ENCODE peak calls at places on chromosome 19, in seven cellular contexts. H is GM23338, L is psoas muscle, B is GM23248, O is testis, X is uterus, E is mesendoderm. T is an unnamed sample. For H3K4me1 and H3K36me3, the result is how much of the 10 kb centered on the place peaks cover.

GRCh38 chr19:10122066-10122465 is 2.4 kb upstream of the EIF3G start:
- DNase-seq in H (no peak), L (no peak), B (peak), O (no peak), X (no peak), E (no peak), T (no peak)

GRCh38 chr19:55640577-55641375 is at the start of gene ZNF580:
- DNase-seq in H (peak), L (peak), B (peak), O (peak), X (peak), E (peak), T (peak)

GRCh38 chr19:23974941-23975340 is 60.3 kb downstream of the ZNF726 start:
- DNase-seq in H (no peak), L (no peak), B (no peak), O (no peak), X (no peak), E (no peak), T (no peak)

GRCh38 chr19:40578442-40578908 is 1.8 kb downstream of the SHKBP1 start:
- DNase-seq in H (peak), L (no peak), B (peak), O (peak), X (no peak), E (peak), T (no peak)

GRCh38 chr19:19539738-19540703 is 2.0 kb downstream of the CILP2 start:
- DNase-seq in H (peak), L (peak), B (peak), O (peak), X (peak), E (peak), T (peak)

GRCh38 chr19:43078311-43078710 is 4.2 kb downstream of the PSG2 start:
- DNase-seq in H (no peak), L (no peak), B (peak), O (no peak), X (no peak), E (no peak), T (no peak)

GRCh38 chr19:24052811-24053210 is 34.2 kb upstream of the ZNF254 start:
- DNase-seq in H (no peak), L (no peak), B (peak), O (no peak), X (no peak), E (no peak), T (no peak)

GRCh38 chr19:5690125-5690954 is at the start of gene RPL36:
- DNase-seq in H (peak), L (peak), B (peak), O (peak), X (peak), E (peak), T (peak)

GRCh38 chr19:30406220-30406944 is 34.2 kb downstream of the ZNF536 start:
- DNase-seq in H (peak), L (no peak), B (peak), O (peak), X (no peak), E (peak), T (no peak)

GRCh38 chr19:14056069-14056666 is 5.7 kb downstream of the PALM3 start:
- DNase-seq in H (no peak), L (no peak), B (no peak), O (no peak), X (no peak), E (no peak), T (no peak)

GRCh38 chr19:45114116-45114515 is 21.1 kb downstream of the PPP1R37 start:
- DNase-seq in H (no peak), L (no peak), B (no peak), O (no peak), X (no peak), E (no peak), T (no peak)

GRCh38 chr19:55362174-55362989 is 678 bp downstream of the GARIN5B start:
- DNase-seq in H (no peak), L (no peak), B (no peak), O (no peak), X (no peak), E (no peak), T (peak)

GRCh38 chr19:48403606-48404005 is 10.1 kb downstream of the GRIN2D start:
- DNase-seq in H (peak), L (no peak), B (peak), O (peak), X (no peak), E (peak), T (no peak)

GRCh38 chr19:11451942-11452813 is 16.7 kb downstream of the PRKCSH start:
- DNase-seq in H (peak), L (no peak), B (no peak), O (no peak), X (no peak), E (no peak), T (no peak)

GRCh38 chr19:35790981-35791813 is 15.8 kb downstream of the ARHGAP33 start:
- DNase-seq in H (peak), L (no peak), B (no peak), O (no peak), X (no peak), E (no peak), T (no peak)

GRCh38 chr19:18789883-18790565 is 1.1 kb downstream of the COMP start:
- DNase-seq in H (peak), L (peak), B (peak), O (no peak), X (no peak), E (peak), T (no peak)

GRCh38 chr19:16470911-16471811 is 609 bp downstream of the EPS15L1 start:
- DNase-seq in H (peak), L (no peak), B (peak), O (no peak), X (no peak), E (peak), T (no peak)

GRCh38 chr19:35856001-35856400 is 710 bp upstream of the KIRREL2 start:
- DNase-seq in H (peak), L (no peak), B (no peak), O (no peak), X (no peak), E (no peak), T (no peak)

GRCh38 chr19:32041681-32042292 is 303.6 kb upstream of the ZNF507 start:
- DNase-seq in H (peak), L (peak), B (peak), O (peak), X (peak), E (peak), T (no peak)

GRCh38 chr19:49672131-49672919 is 4.7 kb upstream of the PRMT1 start:
- DNase-seq in H (peak), L (peak), B (peak), O (peak), X (peak), E (peak), T (peak)

GRCh38 chr19:42154471-42155323 is 22.5 kb upstream of the POU2F2 start:
- DNase-seq in H (no peak), L (no peak), B (no peak), O (no peak), X (no peak), E (no peak), T (no peak)

GRCh38 chr19:8363803-8364771 is at the start of gene ANGPTL4:
- DNase-seq in H (peak), L (peak), B (peak), O (peak), X (peak), E (peak), T (peak)

GRCh38 chr19:49403404-49404187 is 15.5 kb downstream of the KASH5 start:
- DNase-seq in H (peak), L (no peak), B (no peak), O (no peak), X (no peak), E (peak), T (no peak)

GRCh38 chr19:50315773-50316448 is 13.3 kb downstream of the KCNC3 start:
- DNase-seq in H (peak), L (no peak), B (peak), O (no peak), X (no peak), E (peak), T (no peak)

GRCh38 chr19:46288896-46289588 is 7.8 kb upstream of the HIF3A start:
- DNase-seq in H (no peak), L (no peak), B (peak), O (no peak), X (no peak), E (no peak), T (no peak)

DNA sequence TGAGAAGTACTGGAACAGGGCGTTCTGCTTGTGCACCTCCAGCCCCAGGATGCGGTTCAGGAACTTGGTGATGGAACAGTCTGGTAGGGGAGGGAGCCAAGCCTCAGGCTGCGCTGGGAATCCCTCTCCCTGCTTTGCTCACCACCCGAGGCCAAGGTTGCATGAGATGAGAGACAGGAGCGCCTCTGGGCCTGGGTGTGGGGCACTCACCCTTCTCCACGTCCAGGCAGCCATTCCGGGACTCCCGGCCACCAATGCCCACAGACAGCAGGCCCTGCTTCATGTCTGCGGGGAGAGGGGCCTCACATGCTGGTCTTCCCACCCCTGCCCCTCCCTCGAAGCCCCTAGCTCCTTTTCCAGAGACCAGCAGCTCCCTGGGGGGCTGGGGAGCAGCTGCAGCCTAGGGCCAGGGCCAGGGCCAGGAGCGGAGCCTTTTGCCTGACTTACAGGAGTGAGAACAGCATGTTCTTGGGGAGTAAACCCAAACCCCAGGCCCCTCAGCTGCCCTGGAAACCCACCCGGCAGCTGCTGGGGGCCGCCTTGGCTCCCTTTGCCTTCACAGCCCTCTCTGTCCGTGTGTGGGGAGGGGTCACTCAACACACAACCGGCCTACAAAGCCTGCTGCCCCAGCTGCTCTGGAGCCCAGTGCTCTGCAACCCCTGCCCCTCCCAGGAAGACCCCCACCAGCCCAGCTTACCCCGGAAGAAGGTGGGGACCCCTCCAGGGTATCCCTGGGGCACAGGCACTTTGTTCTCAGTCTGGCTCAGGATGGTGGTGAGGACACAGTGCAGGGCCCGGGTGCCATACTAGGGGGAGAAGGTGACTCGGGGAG is 7.2 kb downstream of the GPX4 start:
- DNase-seq in H (no peak), L (no peak), B (peak), O (peak), X (no peak), E (no peak), T (no peak)
- H3K27ac ChIP-seq in H (no peak), L (no peak), B (no peak), O (peak), X (peak), E (no peak), T (no peak)

GRCh38 chr19:2461751-2462634 is 5.2 kb upstream of the LMNB2 start:
- DNase-seq in H (peak), L (peak), B (peak), O (peak), X (peak), E (peak), T (peak)
- H3K4me1 ChIP-seq in H (under half), L (under half), B (under half), O (under half), X (under half), E (under half), T (under half)

DNA sequence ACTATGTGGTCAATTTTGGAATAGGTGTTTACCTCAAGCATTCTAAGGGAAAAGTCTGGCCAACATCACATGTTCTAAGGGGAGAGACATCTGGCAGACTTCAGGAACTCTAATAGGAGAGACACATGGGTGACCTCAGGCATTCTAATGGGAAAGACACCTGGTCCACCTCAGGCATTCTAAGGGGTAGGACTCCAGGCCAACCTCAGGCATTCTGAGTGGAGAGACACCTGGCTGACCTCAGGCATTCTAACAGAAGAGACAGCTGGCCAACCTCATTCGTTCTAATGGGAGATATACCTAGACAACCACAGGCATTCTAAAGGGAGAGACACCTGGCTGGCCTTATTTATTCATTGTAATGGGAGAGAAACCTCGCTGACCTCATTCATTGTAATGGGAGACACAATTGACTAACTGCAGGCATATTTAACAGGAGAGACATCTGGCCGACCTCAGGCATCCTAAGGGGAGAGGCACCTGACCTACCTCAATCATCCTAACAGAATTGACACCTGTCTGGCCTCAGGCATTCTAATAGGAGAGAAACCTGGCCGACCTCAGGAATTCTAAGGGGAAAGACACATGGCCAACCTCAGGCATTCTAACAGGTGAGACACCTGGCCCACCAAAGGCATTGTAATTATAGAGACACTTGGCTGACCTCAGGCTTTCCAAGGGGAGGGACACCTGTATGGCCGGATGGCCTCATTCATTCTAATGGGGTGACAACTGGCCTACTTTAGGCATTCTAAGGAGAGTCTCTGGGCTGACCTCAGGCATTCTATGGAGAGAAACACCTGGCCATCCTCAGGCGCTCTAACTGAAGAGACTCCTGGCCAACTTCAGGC is 1346.8 kb downstream of the UQCRFS1 start:
- DNase-seq in H (no peak), L (no peak), B (no peak), O (no peak), X (no peak), E (no peak), T (no peak)
- H3K36me3 ChIP-seq in H (under half), L (under half), B (under half), O (under half), X (under half), E (under half), T (under half)

GRCh38 chr19:57688011-57688763 is 6.4 kb downstream of the ZNF551 start:
- DNase-seq in H (no peak), L (no peak), B (no peak), O (no peak), X (no peak), E (peak), T (no peak)

GRCh38 chr19:57686727-57687126 is 5.0 kb downstream of the ZNF551 start:
- DNase-seq in H (no peak), L (no peak), B (no peak), O (no peak), X (no peak), E (no peak), T (no peak)

GRCh38 chr19:57687363-57688010 is 5.7 kb downstream of the ZNF551 start:
- DNase-seq in H (no peak), L (no peak), B (no peak), O (no peak), X (no peak), E (peak), T (no peak)

GRCh38 chr19:57682226-57682766 is 519 bp downstream of the ZNF551 start:
- DNase-seq in H (no peak), L (no peak), B (no peak), O (no peak), X (no peak), E (no peak), T (no peak)
- H3K27ac ChIP-seq in H (no peak), L (peak), B (no peak), O (no peak), X (no peak), E (no peak), T (no peak)